ENCODE peak calls at places on chromosomes 6 and 20, in four cellular contexts. One of them, this sample, is unnamed.

GRCh38 chr6:10409766-10410209 is 5.1 kb downstream of the TFAP2A start:
- DNase-seq in cardiac fibroblast: no peak
- DNase-seq in lower leg skin: no peak
- DNase-seq in neural progenitor cell: peak; percentile 39
- DNase-seq in this sample: peak; percentile 65

GRCh38 chr20:15248618-15249395 is 911.4 kb upstream of the FLRT3 start:
- DNase-seq in cardiac fibroblast: no peak
- DNase-seq in lower leg skin: no peak
- DNase-seq in neural progenitor cell: no peak
- DNase-seq in this sample: no peak

GRCh38 chr6:53411451-53411850 is 62.7 kb upstream of the ELOVL5 start:
- DNase-seq in cardiac fibroblast: peak; percentile 30
- DNase-seq in lower leg skin: no peak
- DNase-seq in neural progenitor cell: peak; percentile 5
- DNase-seq in this sample: peak; percentile 17

GRCh38 chr20:35820715-35821114 is 48.9 kb downstream of the PHF20 start:
- DNase-seq in cardiac fibroblast: peak; percentile 54
- DNase-seq in lower leg skin: no peak
- DNase-seq in neural progenitor cell: no peak
- DNase-seq in this sample: no peak

GRCh38 chr6:52286798-52287432 is 2.4 kb upstream of the MCM3 start:
- DNase-seq in cardiac fibroblast: peak; percentile 85
- DNase-seq in lower leg skin: peak; percentile 36
- DNase-seq in neural progenitor cell: peak; percentile 77
- DNase-seq in this sample: peak; percentile 85

GRCh38 chr6:136549359-136550044 is 720 bp downstream of the MAP7 start:
- DNase-seq in cardiac fibroblast: no peak
- DNase-seq in lower leg skin: peak; percentile 22
- DNase-seq in neural progenitor cell: peak; percentile 56
- DNase-seq in this sample: peak; percentile 64

GRCh38 chr6:134456284-134456683 is 138.4 kb upstream of the SGK1 start:
- DNase-seq in cardiac fibroblast: no peak
- DNase-seq in lower leg skin: no peak
- DNase-seq in neural progenitor cell: no peak
- DNase-seq in this sample: no peak

GRCh38 chr6:11810039-11810541 is 31.5 kb upstream of the ADTRP start:
- DNase-seq in cardiac fibroblast: peak; percentile 89
- DNase-seq in lower leg skin: peak; percentile 68
- DNase-seq in neural progenitor cell: no peak
- DNase-seq in this sample: no peak

GRCh38 chr20:15039088-15039762 is 701.8 kb upstream of the FLRT3 start:
- DNase-seq in cardiac fibroblast: no peak
- DNase-seq in lower leg skin: no peak
- DNase-seq in neural progenitor cell: no peak
- DNase-seq in this sample: no peak

GRCh38 chr20:50153500-50154377 is at the start of gene PEDS1:
- DNase-seq in cardiac fibroblast: peak; percentile 84
- DNase-seq in lower leg skin: peak; percentile 82
- DNase-seq in neural progenitor cell: peak; percentile 97
- DNase-seq in this sample: peak; percentile 94

GRCh38 chr20:36309643-36310042 is 3.5 kb downstream of the DLGAP4 start:
- DNase-seq in cardiac fibroblast: no peak
- DNase-seq in lower leg skin: no peak
- DNase-seq in neural progenitor cell: no peak
- DNase-seq in this sample: no peak

GRCh38 chr6:152750694-152751093 is at the start of gene VIP:
- DNase-seq in cardiac fibroblast: peak; percentile 68
- DNase-seq in lower leg skin: no peak
- DNase-seq in neural progenitor cell: peak; percentile 82
- DNase-seq in this sample: peak; percentile 90

GRCh38 chr6:9540534-9541126 is 874.2 kb downstream of the TFAP2A start:
- DNase-seq in cardiac fibroblast: peak; percentile 66
- DNase-seq in lower leg skin: no peak
- DNase-seq in neural progenitor cell: peak; percentile 40
- DNase-seq in this sample: peak; percentile 61

GRCh38 chr20:59571591-59572314 is 32.6 kb upstream of the PHACTR3 start:
- DNase-seq in cardiac fibroblast: peak; percentile 51
- DNase-seq in lower leg skin: peak; percentile 29
- DNase-seq in neural progenitor cell: peak; percentile 82
- DNase-seq in this sample: peak; percentile 87

GRCh38 chr6:165855856-165856255 is 192.8 kb upstream of the PDE10A start:
- DNase-seq in cardiac fibroblast: no peak
- DNase-seq in lower leg skin: no peak
- DNase-seq in neural progenitor cell: no peak
- DNase-seq in this sample: no peak

GRCh38 chr6:165852676-165853075 is 189.6 kb upstream of the PDE10A start:
- DNase-seq in cardiac fibroblast: no peak
- DNase-seq in lower leg skin: no peak
- DNase-seq in neural progenitor cell: no peak
- DNase-seq in this sample: no peak

GRCh38 chr6:165850434-165851019 is 187.5 kb upstream of the PDE10A start:
- DNase-seq in cardiac fibroblast: peak; percentile 74
- DNase-seq in lower leg skin: peak; percentile 59
- DNase-seq in neural progenitor cell: peak; percentile 68
- DNase-seq in this sample: peak; percentile 68

GRCh38 chr6:165854863-165855593 is 192.0 kb upstream of the PDE10A start:
- DNase-seq in cardiac fibroblast: no peak
- DNase-seq in lower leg skin: no peak
- DNase-seq in neural progenitor cell: no peak
- DNase-seq in this sample: no peak

GRCh38 chr6:165854061-165854862 is 191.2 kb upstream of the PDE10A start:
- DNase-seq in cardiac fibroblast: no peak
- DNase-seq in lower leg skin: no peak
- DNase-seq in neural progenitor cell: peak; percentile 42
- DNase-seq in this sample: peak; percentile 69
- H3K4me3 ChIP-seq in cardiac fibroblast: no peak overlapping the region
- H3K4me3 ChIP-seq in lower leg skin: no peak overlapping the region
- H3K4me3 ChIP-seq in neural progenitor cell: peak overlapping the region; percentile 38
- H3K4me3 ChIP-seq in this sample: peak overlapping the region; percentile 71

DNA sequence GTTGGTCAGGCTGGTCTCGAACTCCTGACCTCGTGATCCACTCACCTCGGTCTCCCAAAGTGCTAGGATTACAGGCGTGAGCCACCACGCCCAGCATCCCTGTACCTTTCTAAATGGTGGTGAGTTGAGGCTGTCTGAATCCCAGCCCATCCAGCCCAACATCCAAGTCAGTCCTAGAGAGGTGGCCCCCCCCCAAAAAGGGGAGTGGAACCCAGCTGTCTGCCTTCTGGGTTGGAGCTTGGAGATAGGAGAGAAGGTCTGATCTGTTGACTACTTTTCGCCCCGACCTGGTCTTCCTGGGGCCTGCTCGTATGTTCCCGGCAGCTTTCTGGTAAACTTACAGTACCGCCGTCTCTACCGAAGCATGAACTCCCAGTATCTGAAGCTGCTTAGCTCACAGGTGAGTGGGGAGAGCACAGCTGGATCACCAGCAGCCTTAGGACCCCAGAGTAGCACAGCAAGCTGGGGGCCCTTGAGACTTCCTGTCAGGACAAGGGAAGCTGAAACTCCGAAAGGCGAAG is 5.6 kb downstream of the CTSA start:
- DNase-seq in cardiac fibroblast: no peak
- DNase-seq in lower leg skin: no peak
- DNase-seq in neural progenitor cell: no peak
- DNase-seq in this sample: no peak
- H3K4me3 ChIP-seq in cardiac fibroblast: no peak overlapping the region
- H3K4me3 ChIP-seq in lower leg skin: no peak overlapping the region
- H3K4me3 ChIP-seq in neural progenitor cell: no peak overlapping the region
- H3K4me3 ChIP-seq in this sample: no peak overlapping the region

GRCh38 chr6:17470953-17471335 is 77.5 kb downstream of the CAP2 start:
- DNase-seq in cardiac fibroblast: peak; percentile 56
- DNase-seq in lower leg skin: peak; percentile 34
- DNase-seq in neural progenitor cell: no peak
- DNase-seq in this sample: no peak
- H3K4me3 ChIP-seq in cardiac fibroblast: no peak overlapping the region
- H3K4me3 ChIP-seq in lower leg skin: no peak overlapping the region
- H3K4me3 ChIP-seq in neural progenitor cell: no peak overlapping the region
- H3K4me3 ChIP-seq in this sample: no peak overlapping the region

DNA sequence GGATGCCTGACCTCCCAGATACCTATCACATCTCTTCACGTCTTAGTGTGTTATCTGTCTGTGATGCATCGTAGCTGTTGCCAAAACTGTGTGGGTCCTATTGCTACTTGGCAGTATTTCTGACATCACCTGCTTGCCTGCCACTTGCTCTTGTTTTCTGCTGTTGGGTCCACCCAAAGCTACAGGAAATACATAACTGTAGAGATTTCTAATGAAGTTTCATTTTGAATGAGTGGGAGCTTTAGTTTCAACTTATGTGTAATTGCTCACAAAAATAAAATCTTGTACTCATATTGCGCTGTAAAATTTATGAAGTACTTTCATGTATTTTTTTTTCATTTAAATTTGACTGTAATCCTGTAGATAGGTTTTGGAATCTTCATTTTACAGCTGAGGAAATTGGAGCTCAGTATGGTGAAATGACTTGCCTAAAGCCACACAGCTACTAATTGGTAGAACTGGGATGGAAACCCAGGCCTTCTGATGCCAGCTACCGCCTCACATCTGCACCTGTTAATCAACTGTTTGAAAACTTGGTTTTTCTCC is 113.6 kb upstream of the MAN1A1 start:
- DNase-seq in cardiac fibroblast: no peak
- DNase-seq in lower leg skin: no peak
- DNase-seq in neural progenitor cell: no peak
- DNase-seq in this sample: no peak
- H3K4me3 ChIP-seq in cardiac fibroblast: no peak overlapping the region
- H3K4me3 ChIP-seq in lower leg skin: no peak overlapping the region
- H3K4me3 ChIP-seq in neural progenitor cell: no peak overlapping the region
- H3K4me3 ChIP-seq in this sample: no peak overlapping the region

GRCh38 chr6:29945421-29945820 is 3.1 kb downstream of the HLA-A start:
- DNase-seq in cardiac fibroblast: no peak
- DNase-seq in lower leg skin: no peak
- DNase-seq in neural progenitor cell: no peak
- DNase-seq in this sample: no peak
- H3K4me3 ChIP-seq in cardiac fibroblast: no peak overlapping the region
- H3K4me3 ChIP-seq in lower leg skin: no peak overlapping the region
- H3K4me3 ChIP-seq in neural progenitor cell: no peak overlapping the region
- H3K4me3 ChIP-seq in this sample: no peak overlapping the region

GRCh38 chr6:82364087-82365010 is 732 bp downstream of the TPBG start:
- DNase-seq in cardiac fibroblast: peak; percentile 77
- DNase-seq in lower leg skin: peak; percentile 36
- DNase-seq in neural progenitor cell: peak; percentile 84
- DNase-seq in this sample: peak; percentile 79

GRCh38 chr6:82362144-82362543 is 1.5 kb upstream of the TPBG start:
- DNase-seq in cardiac fibroblast: peak; percentile 20
- DNase-seq in lower leg skin: no peak
- DNase-seq in neural progenitor cell: no peak
- DNase-seq in this sample: no peak

GRCh38 chr6:82362868-82363267 is 749 bp upstream of the TPBG start:
- DNase-seq in cardiac fibroblast: peak; percentile 94
- DNase-seq in lower leg skin: no peak
- DNase-seq in neural progenitor cell: peak; percentile 76
- DNase-seq in this sample: peak; percentile 47

GRCh38 chr6:82363368-82364086 is at the start of gene TPBG:
- DNase-seq in cardiac fibroblast: peak; percentile 92
- DNase-seq in lower leg skin: peak; percentile 28
- DNase-seq in neural progenitor cell: peak; percentile 94
- DNase-seq in this sample: peak; percentile 96

DNA sequence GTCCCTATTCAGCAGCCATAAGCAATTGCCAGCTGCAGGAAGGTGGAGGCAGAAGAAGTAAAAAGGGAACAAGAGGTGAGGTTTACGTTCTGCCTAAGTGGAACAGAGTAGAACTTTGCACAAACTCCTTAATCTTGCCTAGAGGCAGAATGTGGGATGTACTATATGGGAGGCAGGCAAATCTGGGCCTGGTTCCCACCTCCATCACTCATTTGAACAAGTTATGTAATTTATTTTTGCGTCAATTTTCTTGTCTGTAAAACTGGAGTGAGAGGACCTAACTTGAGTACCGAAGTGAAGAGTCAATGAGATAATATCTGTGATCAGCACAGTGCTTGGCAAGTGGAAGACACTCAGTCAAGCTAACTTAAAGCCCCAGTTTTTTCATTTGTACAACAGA is 2.0 kb upstream of the TPBG start:
- DNase-seq in cardiac fibroblast: no peak
- DNase-seq in lower leg skin: no peak
- DNase-seq in neural progenitor cell: no peak
- DNase-seq in this sample: no peak
- H3K4me3 ChIP-seq in cardiac fibroblast: no peak overlapping the region
- H3K4me3 ChIP-seq in lower leg skin: no peak overlapping the region
- H3K4me3 ChIP-seq in neural progenitor cell: peak overlapping the region; percentile 81
- H3K4me3 ChIP-seq in this sample: no peak overlapping the region

GRCh38 chr20:8602389-8603116 is 466.3 kb upstream of the PLCB4 start:
- DNase-seq in cardiac fibroblast: peak; percentile 11
- DNase-seq in lower leg skin: no peak
- DNase-seq in neural progenitor cell: no peak
- DNase-seq in this sample: no peak

GRCh38 chr20:8601542-8601912 is 467.4 kb upstream of the PLCB4 start:
- DNase-seq in cardiac fibroblast: no peak
- DNase-seq in lower leg skin: no peak
- DNase-seq in neural progenitor cell: no peak
- DNase-seq in this sample: no peak
- H3K4me3 ChIP-seq in cardiac fibroblast: no peak overlapping the region
- H3K4me3 ChIP-seq in lower leg skin: no peak overlapping the region
- H3K4me3 ChIP-seq in neural progenitor cell: peak overlapping the region; percentile 23
- H3K4me3 ChIP-seq in this sample: peak overlapping the region; percentile 36

GRCh38 chr6:157239148-157239547 is 84.2 kb downstream of the TMEM242 start:
- DNase-seq in cardiac fibroblast: no peak
- DNase-seq in lower leg skin: no peak
- DNase-seq in neural progenitor cell: no peak
- DNase-seq in this sample: no peak
- H3K4me3 ChIP-seq in cardiac fibroblast: no peak overlapping the region
- H3K4me3 ChIP-seq in lower leg skin: no peak overlapping the region
- H3K4me3 ChIP-seq in neural progenitor cell: no peak overlapping the region
- H3K4me3 ChIP-seq in this sample: no peak overlapping the region

GRCh38 chr6:95587989-95588388 is 10.7 kb downstream of the MANEA start:
- DNase-seq in cardiac fibroblast: no peak
- DNase-seq in lower leg skin: no peak
- DNase-seq in neural progenitor cell: no peak
- DNase-seq in this sample: no peak
- H3K4me3 ChIP-seq in cardiac fibroblast: no peak overlapping the region
- H3K4me3 ChIP-seq in lower leg skin: no peak overlapping the region
- H3K4me3 ChIP-seq in neural progenitor cell: no peak overlapping the region
- H3K4me3 ChIP-seq in this sample: no peak overlapping the region